ENCODE peak calls at places on chromosomes 2 and 18, in five cellular contexts. U is HepG2, J is GM12891, N is GM12878, T is K562. D is an unnamed sample.

GRCh38 chr2:106983305-106983704 is 97.3 kb upstream of the ST6GAL2 start:
- DNase-seq in U (no peak), J (no peak), N (no peak), T (no peak), D (no peak)

GRCh38 chr2:134220525-134220924 is 33.3 kb upstream of the MGAT5 start:
- DNase-seq in U (no peak), J (no peak), N (no peak), T (no peak), D (no peak)

GRCh38 chr2:111231532-111232252 is 111.0 kb downstream of the BCL2L11 start:
- DNase-seq in U (no peak), J (no peak), N (no peak), T (no peak), D (no peak)

GRCh38 chr18:12282436-12283039 is 25.5 kb upstream of the TUBB6 start:
- DNase-seq in U (peak; percentile 27), J (no peak), N (no peak), T (no peak), D (no peak)

GRCh38 chr2:17506736-17507616 is 11.3 kb downstream of the RAD51AP2 start:
- DNase-seq in U (no peak), J (no peak), N (no peak), T (peak; percentile 44), D (no peak)

GRCh38 chr2:233081232-233081730 is 21.1 kb downstream of the INPP5D start:
- DNase-seq in U (no peak), J (no peak), N (no peak), T (no peak), D (no peak)

GRCh38 chr2:37671013-37671815 is at the start of gene CDC42EP3:
- DNase-seq in U (no peak), J (peak; percentile 70), N (no peak), T (peak; percentile 73), D (peak; percentile 72)

GRCh38 chr2:55038428-55038827 is 11.8 kb downstream of the RTN4 start:
- DNase-seq in U (no peak), J (no peak), N (no peak), T (no peak), D (no peak)

GRCh38 chr2:159506179-159506578 is 110.2 kb downstream of the BAZ2B start:
- DNase-seq in U (no peak), J (no peak), N (no peak), T (no peak), D (no peak)

GRCh38 chr18:26524952-26525351 is 23.4 kb downstream of the KCTD1 start:
- DNase-seq in U (no peak), J (no peak), N (no peak), T (no peak), D (no peak)

GRCh38 chr2:26612522-26613240 is 28.5 kb downstream of the CIB4 start:
- DNase-seq in U (no peak), J (no peak), N (no peak), T (no peak), D (no peak)

GRCh38 chr2:100895402-100895801 is 75.5 kb downstream of the NPAS2 start:
- DNase-seq in U (no peak), J (no peak), N (no peak), T (no peak), D (no peak)

GRCh38 chr2:69073928-69074575 is 61.1 kb downstream of the ANTXR1 start:
- DNase-seq in U (peak; percentile 42), J (no peak), N (no peak), T (no peak), D (no peak)

GRCh38 chr18:24397131-24397693 is 412 bp downstream of the OSBPL1A start:
- DNase-seq in U (no peak), J (no peak), N (no peak), T (no peak), D (no peak)

GRCh38 chr2:39448169-39448502 is 11.1 kb upstream of the MAP4K3 start:
- DNase-seq in U (peak; percentile 87), J (no peak), N (no peak), T (no peak), D (no peak)

GRCh38 chr2:136327162-136327852 is 209.4 kb upstream of the CXCR4 start:
- DNase-seq in U (no peak), J (no peak), N (peak; percentile 71), T (peak; percentile 21), D (no peak)

GRCh38 chr2:157164891-157165290 is 92.6 kb upstream of the GALNT5 start:
- DNase-seq in U (no peak), J (no peak), N (no peak), T (no peak), D (no peak)

GRCh38 chr2:99975386-99975785 is 167.0 kb downstream of the AFF3 start:
- DNase-seq in U (no peak), J (no peak), N (no peak), T (no peak), D (no peak)

GRCh38 chr2:114684404-114684803 is 242.0 kb downstream of the DPP10 start:
- DNase-seq in U (no peak), J (no peak), N (no peak), T (no peak), D (no peak)

GRCh38 chr2:70085711-70086277 is 1.5 kb upstream of the PCBP1 start:
- DNase-seq in U (no peak), J (no peak), N (no peak), T (no peak), D (no peak)
- TF ChIP-seq POLR2A in U (no peak), J (no peak), N (no peak), T (no peak), D (no peak)

DNA sequence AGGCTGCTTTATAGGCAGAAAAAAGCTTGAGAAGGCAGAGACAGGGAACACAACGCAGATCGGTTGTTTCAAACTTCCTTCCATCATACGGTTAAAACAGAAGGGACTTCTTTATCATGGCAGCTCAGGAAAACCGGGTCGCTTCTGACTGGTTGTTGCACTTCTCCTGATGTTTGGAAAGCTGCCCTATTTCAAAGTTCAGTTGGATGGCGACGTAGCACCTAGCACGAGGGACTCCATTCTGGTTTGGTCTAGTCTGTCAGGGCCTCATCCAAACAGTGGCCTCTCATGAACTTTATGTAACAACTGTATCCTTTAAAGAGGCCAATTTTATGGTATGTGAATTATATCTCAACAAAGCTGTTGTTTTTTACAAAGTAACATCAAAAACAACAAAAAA is 210.1 kb upstream of the RAB12 start:
- DNase-seq in U (no peak), J (no peak), N (no peak), T (no peak), D (no peak)
- TF ChIP-seq POLR2AphosphoS5 in U (no peak), J (no peak), N (no peak), T (no peak), D (no peak)

GRCh38 chr18:4267641-4268040 is 187.5 kb downstream of the DLGAP1 start:
- DNase-seq in U (no peak), J (no peak), N (no peak), T (no peak), D (no peak)

GRCh38 chr18:4271952-4272351 is 183.2 kb downstream of the DLGAP1 start:
- DNase-seq in U (no peak), J (no peak), N (no peak), T (no peak), D (no peak)

GRCh38 chr18:4270988-4271387 is 184.1 kb downstream of the DLGAP1 start:
- DNase-seq in U (no peak), J (no peak), N (no peak), T (no peak), D (no peak)

GRCh38 chr18:4264347-4264791 is 190.7 kb downstream of the DLGAP1 start:
- DNase-seq in U (no peak), J (no peak), N (no peak), T (no peak), D (no peak)

GRCh38 chr18:4270016-4270415 is 185.1 kb downstream of the DLGAP1 start:
- DNase-seq in U (no peak), J (no peak), N (peak; percentile 60), T (no peak), D (no peak)
- TF ChIP-seq TAF1 in U (no peak), J (no peak), N (no peak), T (no peak), D (no peak)

DNA sequence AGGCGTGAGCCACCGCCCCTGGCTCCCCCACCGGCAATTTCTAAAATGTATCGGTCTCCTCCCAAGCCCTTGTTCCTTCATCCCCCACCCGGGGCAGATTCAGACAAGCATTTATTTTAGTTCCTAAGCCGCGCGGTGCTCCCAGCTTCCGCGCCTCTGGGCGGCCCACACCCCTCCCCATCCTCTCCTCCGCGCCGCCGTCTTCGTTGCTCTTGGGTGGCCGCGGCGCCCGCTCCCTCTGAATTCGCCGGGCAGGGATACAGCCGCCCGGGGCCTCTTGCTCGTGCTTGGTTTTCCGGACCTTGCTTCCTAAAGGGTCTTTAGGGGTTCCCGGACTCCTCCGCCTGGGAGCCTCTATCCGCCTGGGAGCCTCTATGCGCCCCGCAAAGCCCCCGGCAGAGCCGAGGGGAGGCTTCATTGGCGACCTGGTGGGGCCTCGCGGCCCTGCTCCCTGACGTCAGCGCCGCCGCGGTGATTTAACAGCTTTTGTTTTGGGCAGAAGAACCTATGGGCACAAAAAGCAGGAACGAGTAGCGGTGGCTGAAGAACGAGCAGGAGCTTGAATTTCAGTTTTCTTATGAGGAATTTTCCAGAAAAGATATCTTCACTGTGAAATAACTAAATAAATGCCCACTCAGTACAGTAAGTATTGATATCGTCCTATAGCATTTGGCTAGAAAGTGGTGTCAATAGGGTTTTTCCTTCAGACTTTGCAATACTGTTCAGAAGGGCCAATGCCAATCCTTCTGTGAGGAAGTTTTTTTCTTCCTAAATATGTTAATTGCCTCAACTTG is 37.3 kb downstream of the PRKRA start:
- DNase-seq in U (peak; percentile 30), J (peak; percentile 35), N (peak; percentile 38), T (peak; percentile 74), D (peak; percentile 46)
- TF ChIP-seq POLR2A in U (no peak), J (peak; percentile 78), N (peak; percentile 80), T (peak; percentile 82), D (peak; percentile 80)

DNA sequence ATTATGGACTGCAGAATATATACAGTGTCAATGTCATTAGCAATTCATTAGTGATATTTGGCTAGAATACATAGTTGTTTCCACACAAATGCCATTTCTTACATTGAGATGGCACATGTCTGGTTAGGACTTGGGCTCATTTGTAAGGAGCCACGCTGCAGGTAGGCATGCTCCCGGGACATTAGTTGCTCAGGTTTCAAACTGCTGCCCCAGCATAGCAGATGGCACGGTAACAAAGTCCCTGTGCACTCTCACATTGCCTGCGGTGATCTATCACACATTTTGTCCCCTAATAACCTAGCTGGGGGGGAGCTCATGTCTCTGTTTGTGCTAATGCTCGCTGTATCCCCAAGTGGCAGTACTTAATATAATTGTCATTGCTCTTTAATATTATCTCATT is 185.1 kb downstream of the NEDD4L start:
- DNase-seq in U (no peak), J (no peak), N (no peak), T (no peak), D (no peak)
- TF ChIP-seq POLR2AphosphoS5 in U (no peak), J (no peak), N (no peak), T (no peak), D (no peak)